ENCODE peak calls at places on chromosomes 7 and 10, in five cellular contexts. Y is hepatocyte, U is K562, H is PC-3, T is HCT116. D is an unnamed sample.

GRCh38 chr7:29237483-29237882 is 42.9 kb downstream of the CHN2 start:
- DNase-seq in T (no peak), Y (no peak), U (no peak), H (no peak), D (no peak)

GRCh38 chr7:68800316-68800715 is 798.0 kb upstream of the AUTS2 start:
- DNase-seq in Y (no peak), H (no peak), T (no peak), U (no peak), D (no peak)

GRCh38 chr10:133388973-133389818 is 4.8 kb upstream of the MTG1 start:
- DNase-seq in U (peak; percentile 23), Y (no peak), T (no peak), H (no peak), D (no peak)

GRCh38 chr7:39602351-39602750 is 21.0 kb upstream of the RALA start:
- DNase-seq in T (no peak), Y (no peak), H (no peak), U (no peak), D (no peak)

GRCh38 chr7:79454325-79454960 is 976 bp upstream of the MAGI2 start:
- DNase-seq in T (no peak), Y (peak; percentile 52), U (no peak), H (no peak), D (peak; percentile 1)

GRCh38 chr10:24462340-24462739 is 253.4 kb downstream of the KIAA1217 start:
- DNase-seq in U (no peak), T (no peak), Y (no peak), H (no peak), D (no peak)

GRCh38 chr7:65438593-65438992 is 64.9 kb downstream of the ZNF92 start:
- DNase-seq in H (peak; percentile 92), T (peak; percentile 32), Y (peak; percentile 5), U (no peak), D (peak; percentile 67)

GRCh38 chr10:43395571-43396060 is 13.4 kb downstream of the HNRNPF start:
- DNase-seq in T (no peak), H (no peak), Y (peak; percentile 42), U (peak; percentile 58), D (peak; percentile 55)

GRCh38 chr7:150322833-150323681 is at the start of the genes ACTR3C and LRRC61:
- DNase-seq in H (peak; percentile 39), U (peak; percentile 96), Y (peak; percentile 82), T (no peak), D (peak; percentile 73)

GRCh38 chr10:131662851-131663250 is 238.0 kb upstream of the PPP2R2D start:
- DNase-seq in Y (no peak), U (no peak), H (no peak), T (no peak), D (no peak)

GRCh38 chr10:83539528-83540308 is 599.6 kb upstream of the GHITM start:
- DNase-seq in Y (peak; percentile 54), T (no peak), H (no peak), U (no peak), D (no peak)

GRCh38 chr10:72792288-72792687 is 100.3 kb downstream of the MCU start:
- DNase-seq in U (no peak), Y (no peak), T (no peak), H (peak; percentile 55), D (no peak)

GRCh38 chr10:123150986-123151738 is 3.0 kb upstream of the BUB3 start:
- DNase-seq in H (no peak), Y (no peak), T (no peak), U (no peak), D (no peak)

GRCh38 chr7:46784746-46785145 is 797.2 kb downstream of the TNS3 start:
- DNase-seq in Y (peak; percentile 49), U (no peak), H (peak; percentile 96), T (peak; percentile 56), D (no peak)

GRCh38 chr7:30688718-30689221 is 6.5 kb upstream of the CRHR2 start:
- DNase-seq in U (no peak), T (no peak), Y (peak; percentile 77), H (no peak), D (no peak)

GRCh38 chr10:106424076-106424475 is 740.4 kb downstream of the SORCS1 start:
- DNase-seq in T (no peak), Y (no peak), H (peak; percentile 92), U (no peak), D (peak; percentile 18)

DNA sequence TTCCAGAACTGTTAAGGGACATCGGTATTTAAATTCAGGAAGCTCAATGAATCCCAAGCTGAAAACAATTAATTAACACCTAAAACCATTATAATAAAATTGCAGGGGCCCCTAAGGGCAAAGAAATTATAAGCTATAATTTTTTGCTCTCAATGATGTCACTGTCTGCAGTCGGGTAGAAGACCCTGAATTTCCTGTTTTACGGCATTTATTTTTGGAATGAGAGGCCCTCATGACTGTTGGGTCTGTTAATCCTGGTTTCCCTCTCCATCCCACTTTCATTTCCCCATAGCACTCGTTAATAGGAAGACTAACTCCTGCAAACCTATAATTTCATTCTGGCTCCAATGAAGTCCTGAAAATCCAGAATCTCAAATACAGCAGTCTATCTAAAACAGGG is 25.8 kb upstream of the GPR37 start:
- DNase-seq in H (peak; percentile 48), U (no peak), Y (no peak), T (no peak), D (no peak)
- TF ChIP-seq EZH2 in H (no peak), U (no peak), Y (no peak), T (no peak), D (no peak)

DNA sequence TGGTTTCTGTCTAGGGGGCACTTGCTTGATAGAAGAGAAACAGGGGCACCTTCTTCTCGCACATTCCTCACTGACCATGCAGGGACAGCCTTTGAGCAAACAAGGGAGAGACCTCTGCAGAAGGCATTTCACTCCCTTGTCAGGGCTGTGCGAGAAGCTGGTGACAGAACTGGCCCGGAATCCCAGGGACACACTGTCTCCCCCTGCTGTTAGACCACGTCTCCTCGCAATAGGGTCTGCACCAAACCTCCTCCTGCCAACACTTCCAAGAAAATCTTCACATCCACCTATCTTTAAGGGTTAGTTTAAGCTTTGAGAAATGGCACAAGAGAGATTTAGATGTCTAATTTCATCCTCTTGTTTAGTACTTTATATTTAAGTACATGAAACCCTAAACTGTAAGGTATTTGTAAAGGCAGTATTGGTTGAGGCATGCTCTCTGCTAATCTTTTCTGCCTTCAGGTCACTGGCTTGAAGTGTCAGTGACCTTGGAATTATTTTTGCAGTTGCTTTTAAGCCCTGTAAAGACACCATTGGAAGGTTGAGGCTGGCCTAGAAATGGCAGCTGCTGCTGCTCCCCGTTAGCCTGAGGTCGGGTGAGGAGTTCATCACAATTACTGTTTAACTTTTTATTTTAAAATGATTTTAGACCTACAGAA is 37.0 kb downstream of the RBM20 start:
- DNase-seq in Y (peak; percentile 70), H (peak; percentile 37), U (peak; percentile 27), T (peak; percentile 22), D (peak; percentile 77)
- TF ChIP-seq CTCF in Y (peak; percentile 56), H (peak; percentile 52), U (peak; percentile 67), T (peak; percentile 91), D (peak; percentile 84)

DNA sequence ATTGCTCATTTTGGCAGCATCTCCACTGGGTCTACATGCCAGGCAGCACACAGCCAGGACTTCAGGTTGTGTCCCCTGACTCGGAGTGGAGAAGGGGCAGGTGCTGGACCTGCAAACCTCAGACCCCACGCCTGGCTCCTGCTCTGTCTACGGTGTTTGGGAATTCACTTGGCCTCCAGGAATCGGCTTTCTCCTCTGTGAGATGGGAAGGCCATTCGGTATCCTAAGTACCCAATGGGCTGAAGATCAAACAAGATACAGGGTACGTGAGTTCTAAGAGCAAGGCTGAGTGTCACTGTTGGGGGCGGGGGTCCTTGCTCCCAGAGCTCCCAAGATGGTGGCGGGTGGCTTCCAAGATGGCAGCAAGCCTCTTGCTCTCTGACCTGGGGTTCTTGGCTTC is 73.2 kb upstream of the EN2 start:
- DNase-seq in U (no peak), T (no peak), Y (no peak), H (no peak), D (no peak)
- TF ChIP-seq EZH2 in U (no peak), T (no peak), Y (no peak), H (no peak), D (no peak)

GRCh38 chr10:124998624-124999291 is 56.8 kb downstream of the ZRANB1 start:
- DNase-seq in Y (no peak), U (no peak), H (no peak), T (no peak), D (no peak)

GRCh38 chr10:125002044-125002422 is 60.1 kb downstream of the ZRANB1 start:
- DNase-seq in Y (no peak), T (no peak), U (no peak), H (no peak), D (no peak)

GRCh38 chr10:124999433-125000365 is 57.8 kb downstream of the ZRANB1 start:
- DNase-seq in Y (no peak), H (no peak), T (no peak), U (no peak), D (no peak)

GRCh38 chr10:125001313-125002043 is 59.6 kb downstream of the ZRANB1 start:
- DNase-seq in U (no peak), H (no peak), T (no peak), Y (no peak), D (no peak)

DNA sequence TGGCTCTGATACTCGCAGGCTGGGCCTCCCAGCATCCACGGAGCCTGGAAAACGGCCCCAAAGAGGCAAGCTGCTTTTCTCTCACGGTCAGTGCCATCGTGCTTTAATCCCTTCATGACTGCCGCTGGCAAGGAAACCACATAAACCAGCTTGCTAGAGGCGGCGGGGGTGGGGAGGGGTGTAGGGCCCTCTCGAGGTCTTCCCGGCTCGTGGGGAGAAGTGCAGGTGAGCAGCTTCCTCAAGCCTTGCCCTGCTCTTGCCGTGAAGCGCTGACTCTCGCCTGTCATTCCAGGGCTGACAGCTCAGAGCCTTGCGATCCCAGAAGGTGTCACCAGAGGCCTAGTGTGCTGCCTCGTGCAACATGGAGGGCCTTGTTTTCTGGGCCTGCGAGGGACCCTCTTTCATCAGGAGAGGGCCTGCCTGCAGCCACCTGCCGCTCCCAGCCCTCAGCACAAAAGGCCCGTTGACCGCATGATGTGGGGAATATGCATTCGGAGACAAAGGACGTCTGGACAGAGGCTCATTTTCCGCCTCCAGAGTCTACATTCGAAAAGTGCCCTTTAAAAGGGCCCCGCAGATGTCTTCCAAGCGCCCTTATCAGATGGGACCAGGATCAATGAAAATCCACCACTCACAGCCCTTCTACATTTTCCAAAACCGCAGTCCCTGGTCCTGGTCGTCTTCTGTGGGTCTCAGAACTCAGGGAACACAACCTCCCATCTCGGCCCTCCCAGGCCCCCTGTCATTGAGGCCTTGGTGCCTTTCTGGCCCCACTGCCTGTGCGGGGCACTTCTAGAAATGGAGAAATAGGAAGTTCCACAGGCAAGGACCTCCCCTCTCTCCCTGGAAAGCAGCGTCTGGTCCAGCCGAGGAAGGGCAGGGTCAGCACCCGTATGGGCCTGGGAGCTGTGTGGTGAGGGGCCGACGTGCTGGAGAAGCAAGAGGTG is 58.7 kb downstream of the ZRANB1 start:
- DNase-seq in T (no peak), H (no peak), U (no peak), Y (no peak), D (no peak)
- TF ChIP-seq CTCF in T (no peak), H (no peak), U (no peak), Y (peak; percentile 10), D (peak; percentile 30)